ENCODE peak calls at places on chromosome 7, in nine cellular contexts. D is pancreas; N is fibroblast of lung; Y is upper lobe of right lung; L is CD8-positive, alpha-beta T cell; W is right atrium auricular region; S is K562; B is adrenal gland; I is tibial nerve. R is an unnamed sample. For H3K9me3, the result is how much of the 10 kb centered on the place peaks cover.

GRCh38 chr7:36486336-36486735 is 96.7 kb downstream of the ANLN start:
- DNase-seq in L (no peak), I (no peak), B (no peak), N (no peak), D (no peak), S (no peak), Y (no peak), W (no peak), R (no peak)

GRCh38 chr7:12199363-12199762 is 11.7 kb upstream of the TMEM106B start:
- DNase-seq in N (no peak), S (no peak), I (no peak), D (no peak), Y (no peak), W (no peak), B (no peak), L (no peak), R (no peak)

GRCh38 chr7:49669692-49670260 is 103.7 kb upstream of the VWC2 start:
- DNase-seq in D (no peak), L (no peak), I (no peak), Y (no peak), N (no peak), B (no peak), W (no peak), S (no peak), R (no peak)

GRCh38 chr7:1368150-1368681 is 91.1 kb downstream of the MICALL2 start:
- DNase-seq in W (no peak), S (no peak), Y (no peak), B (no peak), N (no peak), I (no peak), L (no peak), D (no peak), R (no peak)

GRCh38 chr7:1694551-1694950 is 24.5 kb downstream of the ELFN1 start:
- DNase-seq in B (no peak), D (peak), N (no peak), Y (peak), L (peak), S (no peak), W (no peak), I (no peak), R (no peak)

GRCh38 chr7:144027070-144027469 is 21.7 kb upstream of the OR2A5 start:
- DNase-seq in L (no peak), W (no peak), B (no peak), S (no peak), D (no peak), Y (no peak), N (peak), I (no peak), R (no peak)

GRCh38 chr7:50594734-50595537 is 29.7 kb upstream of the DDC start:
- DNase-seq in I (no peak), L (no peak), Y (no peak), W (no peak), N (no peak), B (no peak), S (no peak), D (no peak), R (no peak)

GRCh38 chr7:144830811-144831210 is 5.0 kb downstream of the TPK1 start:
- DNase-seq in I (no peak), S (no peak), B (no peak), W (no peak), L (no peak), N (peak), D (no peak), Y (no peak), R (no peak)

GRCh38 chr7:51606601-51607154 is 290.1 kb upstream of the COBL start:
- DNase-seq in D (no peak), I (no peak), B (no peak), N (no peak), Y (no peak), S (no peak), W (no peak), L (no peak), R (peak)

GRCh38 chr7:151244871-151245346 is 3.6 kb downstream of the SMARCD3 start:
- DNase-seq in W (no peak), S (no peak), Y (no peak), D (no peak), I (no peak), N (no peak), L (no peak), B (no peak), R (no peak)

GRCh38 chr7:113370910-113371309 is 252.6 kb upstream of the SMIM30 start:
- DNase-seq in Y (no peak), N (no peak), W (no peak), L (no peak), I (no peak), B (no peak), D (no peak), S (no peak), R (no peak)

GRCh38 chr7:20062932-20063331 is 154.3 kb downstream of the MACC1 start:
- DNase-seq in W (no peak), D (no peak), N (no peak), L (no peak), I (no peak), Y (no peak), B (no peak), S (no peak), R (no peak)

GRCh38 chr7:64618785-64619456 is 47.0 kb upstream of the ZNF107 start:
- DNase-seq in I (peak), L (peak), N (peak), S (peak), D (no peak), W (no peak), B (peak), Y (no peak), R (peak)

GRCh38 chr7:134298902-134299683 is 17.6 kb downstream of the SLC35B4 start:
- DNase-seq in S (no peak), Y (no peak), I (no peak), B (no peak), D (peak), L (no peak), W (no peak), N (peak), R (peak)

GRCh38 chr7:151405056-151405455 is 4.8 kb downstream of the WDR86 start:
- DNase-seq in S (no peak), B (no peak), L (no peak), N (no peak), D (no peak), Y (no peak), W (no peak), I (no peak), R (no peak)

GRCh38 chr7:12212051-12212485 is 974 bp downstream of the TMEM106B start:
- DNase-seq in D (no peak), N (peak), I (peak), L (no peak), B (peak), S (peak), Y (no peak), W (no peak), R (peak)

GRCh38 chr7:163298-163695 is 29.1 kb upstream of the FAM20C start:
- DNase-seq in B (peak), S (no peak), I (no peak), Y (peak), N (no peak), D (peak), W (no peak), L (no peak), R (peak)

GRCh38 chr7:2863461-2864066 is 19.5 kb upstream of the GNA12 start:
- DNase-seq in N (peak), S (peak), D (no peak), W (peak), Y (peak), I (peak), B (peak), L (peak), R (peak)

GRCh38 chr7:119594956-119595355 is 678.0 kb upstream of the KCND2 start:
- DNase-seq in N (no peak), S (no peak), I (no peak), Y (no peak), W (no peak), L (no peak), B (no peak), D (no peak), R (no peak)

GRCh38 chr7:158055726-158056510 is 531.7 kb downstream of the PTPRN2 start:
- DNase-seq in B (no peak), W (no peak), D (no peak), S (no peak), I (no peak), N (no peak), Y (peak), L (no peak), R (no peak)

GRCh38 chr7:76332073-76332472 is 26.7 kb downstream of the YWHAG start:
- DNase-seq in Y (no peak), W (no peak), L (no peak), N (no peak), I (no peak), D (no peak), B (no peak), S (no peak), R (no peak)
- H3K9me3 ChIP-seq in Y (under half), W (under half), L (under half), N (under half), I (under half), D (under half), B (under half), S (under half), R (under half)

GRCh38 chr7:88267421-88267820 is 39.3 kb downstream of the STEAP4 start:
- DNase-seq in D (no peak), B (no peak), W (no peak), I (no peak), Y (no peak), S (no peak), L (no peak), N (no peak), R (no peak)
- H3K4me3 ChIP-seq in D (no peak), B (no peak), W (no peak), I (no peak), Y (no peak), S (no peak), L (no peak), N (no peak), R (no peak)

DNA sequence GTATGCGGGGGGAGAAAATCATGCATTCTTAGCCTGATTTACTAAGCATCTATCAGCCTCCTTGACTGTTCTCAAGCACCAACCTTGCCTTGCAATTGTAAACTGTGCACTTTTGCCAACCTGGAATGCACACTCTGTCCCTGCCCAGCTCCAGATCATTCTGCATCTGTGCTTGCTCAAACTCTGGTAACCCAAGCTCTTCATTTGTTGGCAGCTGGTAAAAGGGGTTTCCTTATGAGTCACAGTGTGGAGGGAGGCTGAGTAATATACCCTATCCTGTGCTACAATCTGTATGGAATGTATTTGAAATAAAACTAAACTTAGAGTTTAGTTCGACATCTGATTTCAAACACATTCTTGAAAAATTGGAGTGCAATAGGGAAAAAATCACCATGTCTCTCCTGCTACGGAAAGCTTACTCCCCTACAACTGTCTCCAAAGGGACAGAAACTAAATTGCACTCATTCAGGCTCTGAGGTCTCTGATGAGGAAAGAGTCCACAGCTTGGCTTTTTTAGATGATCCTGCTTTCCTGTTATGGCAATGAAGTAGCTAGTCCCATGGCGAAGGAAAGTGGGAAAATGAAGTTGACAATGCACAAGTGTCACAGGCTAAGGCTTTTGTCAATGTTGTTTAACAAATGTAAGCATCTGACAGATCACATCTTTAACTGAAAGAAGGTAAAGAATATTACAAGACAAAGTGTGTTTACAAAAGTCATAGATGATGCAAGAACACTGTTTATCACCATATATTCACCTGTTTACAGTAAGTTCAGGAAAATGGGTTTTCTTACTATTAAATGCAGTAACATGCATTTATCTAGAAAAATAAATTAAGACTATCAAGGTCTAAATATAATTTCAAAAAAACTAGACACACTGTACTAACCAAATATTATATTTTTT is 61.9 kb downstream of the TES start:
- DNase-seq in Y (no peak), I (peak), N (peak), D (no peak), W (peak), S (no peak), L (no peak), B (no peak), R (peak)
- H3K27ac ChIP-seq in Y (peak), I (peak), N (peak), D (no peak), W (peak), S (no peak), L (no peak), B (no peak), R (peak)

GRCh38 chr7:106452031-106452851 is 167.5 kb upstream of the NAMPT start:
- DNase-seq in Y (no peak), W (no peak), L (no peak), N (no peak), I (no peak), B (no peak), S (no peak), D (no peak), R (no peak)
- H3K9me3 ChIP-seq in Y (under half), W (under half), L (under half), N (under half), I (under half), B (under half), S (under half), D (under half), R (under half)

GRCh38 chr7:98870071-98870651 is 347 bp upstream of the TMEM130 start:
- DNase-seq in L (peak), B (peak), Y (peak), S (peak), D (peak), W (no peak), I (no peak), N (peak), R (peak)
- H3K4me3 ChIP-seq in L (no peak), B (no peak), Y (peak), S (no peak), D (peak), W (peak), I (peak), N (peak), R (no peak)

GRCh38 chr7:121305109-121305508 is 23.7 kb upstream of the WNT16 start:
- DNase-seq in Y (no peak), D (no peak), W (no peak), B (no peak), S (no peak), L (no peak), N (peak), I (no peak), R (no peak)
- H3K27ac ChIP-seq in Y (no peak), D (no peak), W (no peak), B (no peak), S (no peak), L (no peak), N (no peak), I (no peak), R (no peak)

R was measured in colonic mucosa.